ENCODE peak calls at places on chromosomes 5 and 9, in six cellular contexts. S is posterior cingulate gyrus, B is KG1, P is neural crest cell, W is A172, J is psoas muscle. K is an unnamed sample.

GRCh38 chr9:115781361-115781760 is 372.2 kb upstream of the PAPPA start:
- DNase-seq in S (no peak), B (no peak), P (no peak), W (no peak), J (no peak), K (no peak)

GRCh38 chr9:61673664-61674381 is 484.0 kb downstream of the SPATA31A7 start:
- DNase-seq in S (no peak), B (no peak), P (no peak), W (no peak), J (no peak), K (no peak)

GRCh38 chr5:160315968-160316367 is 3.6 kb upstream of the CCNJL start:
- DNase-seq in S (no peak), B (no peak), P (no peak), W (peak; percentile 92), J (no peak), K (no peak)

GRCh38 chr9:129414377-129415021 is 206.4 kb downstream of the C9orf50 start:
- DNase-seq in S (no peak), B (no peak), P (peak; percentile 61), W (no peak), J (peak; percentile 68), K (no peak)

GRCh38 chr9:21505425-21506179 is 23.5 kb upstream of the IFNE start:
- DNase-seq in S (no peak), B (no peak), P (no peak), W (no peak), J (no peak), K (no peak)

GRCh38 chr9:129595323-129595741 is 25.6 kb downstream of the C9orf50 start:
- DNase-seq in S (no peak), B (no peak), P (no peak), W (no peak), J (no peak), K (no peak)

GRCh38 chr9:95776131-95776530 is 99.4 kb upstream of the ERCC6L2 start:
- DNase-seq in S (no peak), B (no peak), P (no peak), W (no peak), J (no peak), K (no peak)

GRCh38 chr5:141940695-141941271 is 17.1 kb downstream of the DELE1 start:
- DNase-seq in S (no peak), B (no peak), P (no peak), W (no peak), J (no peak), K (no peak)

GRCh38 chr9:131656356-131657030 is 83.4 kb downstream of the RAPGEF1 start:
- DNase-seq in S (peak; percentile 44), B (peak; percentile 91), P (no peak), W (no peak), J (peak; percentile 79), K (no peak)

GRCh38 chr5:145872486-145872885 is 328 bp downstream of the GRXCR2 start:
- DNase-seq in S (no peak), B (no peak), P (no peak), W (no peak), J (no peak), K (no peak)

GRCh38 chr9:85414399-85414798 is 327.4 kb downstream of the AGTPBP1 start:
- DNase-seq in S (no peak), B (no peak), P (no peak), W (no peak), J (no peak), K (no peak)

GRCh38 chr5:130102995-130103394 is 198.7 kb downstream of the CHSY3 start:
- DNase-seq in S (no peak), B (no peak), P (no peak), W (no peak), J (no peak), K (no peak)

K was measured in retina.